ENCODE peak calls at places on chromosomes 12 and 14, in eight cellular contexts. One of them, this sample, is unnamed.

GRCh38 chr12:95918194-95918993 is 24.0 kb downstream of the CCDC38 start:
- DNase-seq in neural progenitor cell: peak; percentile 75
- DNase-seq in ureter: no peak
- DNase-seq in fibroblast of mammary gland: peak; percentile 56
- DNase-seq in stimulated activated CD4-positive, alpha-beta T cell treated with anti-CD3 and anti-CD28 coated beads, Interleukin-2, amount 100 ng/mL, for 24 hours: peak; percentile 27
- DNase-seq in LoVo: peak; percentile 66
- DNase-seq in PC-3: peak; percentile 70
- DNase-seq in fibroblast of pulmonary artery: peak; percentile 57
- DNase-seq in this sample: peak; percentile 56

GRCh38 chr14:99146991-99147740 is 124.8 kb downstream of the BCL11B start:
- DNase-seq in neural progenitor cell: no peak
- DNase-seq in ureter: no peak
- DNase-seq in fibroblast of mammary gland: no peak
- DNase-seq in stimulated activated CD4-positive, alpha-beta T cell treated with anti-CD3 and anti-CD28 coated beads, Interleukin-2, amount 100 ng/mL, for 24 hours: no peak
- DNase-seq in LoVo: no peak
- DNase-seq in PC-3: no peak
- DNase-seq in fibroblast of pulmonary artery: no peak
- DNase-seq in this sample: no peak

GRCh38 chr14:57435923-57436322 is 45.5 kb downstream of the NAA30 start:
- DNase-seq in neural progenitor cell: no peak
- DNase-seq in ureter: no peak
- DNase-seq in fibroblast of mammary gland: no peak
- DNase-seq in stimulated activated CD4-positive, alpha-beta T cell treated with anti-CD3 and anti-CD28 coated beads, Interleukin-2, amount 100 ng/mL, for 24 hours: no peak
- DNase-seq in LoVo: no peak
- DNase-seq in PC-3: no peak
- DNase-seq in fibroblast of pulmonary artery: no peak
- DNase-seq in this sample: no peak

GRCh38 chr12:51246254-51246853 is 7.7 kb downstream of the DAZAP2 start:
- DNase-seq in neural progenitor cell: no peak
- DNase-seq in ureter: no peak
- DNase-seq in fibroblast of mammary gland: peak; percentile 60
- DNase-seq in stimulated activated CD4-positive, alpha-beta T cell treated with anti-CD3 and anti-CD28 coated beads, Interleukin-2, amount 100 ng/mL, for 24 hours: peak; percentile 31
- DNase-seq in LoVo: no peak
- DNase-seq in PC-3: no peak
- DNase-seq in fibroblast of pulmonary artery: peak; percentile 85
- DNase-seq in this sample: peak; percentile 30

GRCh38 chr14:65439117-65439516 is 26.6 kb downstream of the FUT8 start:
- DNase-seq in neural progenitor cell: no peak
- DNase-seq in ureter: no peak
- DNase-seq in fibroblast of mammary gland: no peak
- DNase-seq in stimulated activated CD4-positive, alpha-beta T cell treated with anti-CD3 and anti-CD28 coated beads, Interleukin-2, amount 100 ng/mL, for 24 hours: no peak
- DNase-seq in LoVo: no peak
- DNase-seq in PC-3: no peak
- DNase-seq in fibroblast of pulmonary artery: no peak
- DNase-seq in this sample: no peak

GRCh38 chr12:62689042-62689839 is 222.6 kb downstream of the MON2 start:
- DNase-seq in neural progenitor cell: no peak
- DNase-seq in ureter: no peak
- DNase-seq in fibroblast of mammary gland: peak; percentile 46
- DNase-seq in stimulated activated CD4-positive, alpha-beta T cell treated with anti-CD3 and anti-CD28 coated beads, Interleukin-2, amount 100 ng/mL, for 24 hours: no peak
- DNase-seq in LoVo: no peak
- DNase-seq in PC-3: peak; percentile 20
- DNase-seq in fibroblast of pulmonary artery: no peak
- DNase-seq in this sample: no peak

GRCh38 chr12:108176292-108176691 is 47.2 kb downstream of the WSCD2 start:
- DNase-seq in neural progenitor cell: no peak
- DNase-seq in ureter: no peak
- DNase-seq in fibroblast of mammary gland: no peak
- DNase-seq in stimulated activated CD4-positive, alpha-beta T cell treated with anti-CD3 and anti-CD28 coated beads, Interleukin-2, amount 100 ng/mL, for 24 hours: no peak
- DNase-seq in LoVo: no peak
- DNase-seq in PC-3: no peak
- DNase-seq in fibroblast of pulmonary artery: no peak
- DNase-seq in this sample: no peak

GRCh38 chr14:60777856-60778578 is 43.5 kb downstream of the MNAT1 start:
- DNase-seq in neural progenitor cell: no peak
- DNase-seq in ureter: no peak
- DNase-seq in fibroblast of mammary gland: peak; percentile 93
- DNase-seq in stimulated activated CD4-positive, alpha-beta T cell treated with anti-CD3 and anti-CD28 coated beads, Interleukin-2, amount 100 ng/mL, for 24 hours: no peak
- DNase-seq in LoVo: no peak
- DNase-seq in PC-3: peak; percentile 91
- DNase-seq in fibroblast of pulmonary artery: peak; percentile 65
- DNase-seq in this sample: peak; percentile 81

GRCh38 chr12:93939641-93940040 is 208.7 kb upstream of the PLXNC1 start:
- DNase-seq in neural progenitor cell: no peak
- DNase-seq in ureter: no peak
- DNase-seq in fibroblast of mammary gland: peak; percentile 18
- DNase-seq in stimulated activated CD4-positive, alpha-beta T cell treated with anti-CD3 and anti-CD28 coated beads, Interleukin-2, amount 100 ng/mL, for 24 hours: no peak
- DNase-seq in LoVo: no peak
- DNase-seq in PC-3: no peak
- DNase-seq in fibroblast of pulmonary artery: no peak
- DNase-seq in this sample: no peak

GRCh38 chr12:125057708-125058107 is 7.5 kb upstream of the AACS start:
- DNase-seq in neural progenitor cell: no peak
- DNase-seq in ureter: no peak
- DNase-seq in fibroblast of mammary gland: no peak
- DNase-seq in stimulated activated CD4-positive, alpha-beta T cell treated with anti-CD3 and anti-CD28 coated beads, Interleukin-2, amount 100 ng/mL, for 24 hours: no peak
- DNase-seq in LoVo: no peak
- DNase-seq in PC-3: no peak
- DNase-seq in fibroblast of pulmonary artery: no peak
- DNase-seq in this sample: no peak

GRCh38 chr12:52081263-52081733 is 1.8 kb downstream of the SMIM41 start:
- DNase-seq in neural progenitor cell: peak; percentile 22
- DNase-seq in ureter: no peak
- DNase-seq in fibroblast of mammary gland: no peak
- DNase-seq in stimulated activated CD4-positive, alpha-beta T cell treated with anti-CD3 and anti-CD28 coated beads, Interleukin-2, amount 100 ng/mL, for 24 hours: no peak
- DNase-seq in LoVo: no peak
- DNase-seq in PC-3: no peak
- DNase-seq in fibroblast of pulmonary artery: no peak
- DNase-seq in this sample: no peak

GRCh38 chr14:106277503-106277902 is 751.1 kb downstream of the TMEM121 start:
- DNase-seq in neural progenitor cell: no peak
- DNase-seq in ureter: no peak
- DNase-seq in fibroblast of mammary gland: no peak
- DNase-seq in stimulated activated CD4-positive, alpha-beta T cell treated with anti-CD3 and anti-CD28 coated beads, Interleukin-2, amount 100 ng/mL, for 24 hours: peak; percentile 58
- DNase-seq in LoVo: peak; percentile 27
- DNase-seq in PC-3: no peak
- DNase-seq in fibroblast of pulmonary artery: no peak
- DNase-seq in this sample: no peak

GRCh38 chr14:104427126-104427851 is 152.3 kb upstream of the C14orf180 start:
- DNase-seq in neural progenitor cell: no peak
- DNase-seq in ureter: no peak
- DNase-seq in fibroblast of mammary gland: no peak
- DNase-seq in stimulated activated CD4-positive, alpha-beta T cell treated with anti-CD3 and anti-CD28 coated beads, Interleukin-2, amount 100 ng/mL, for 24 hours: no peak
- DNase-seq in LoVo: no peak
- DNase-seq in PC-3: no peak
- DNase-seq in fibroblast of pulmonary artery: no peak
- DNase-seq in this sample: no peak

GRCh38 chr14:57486767-57487379 is 6.8 kb downstream of the CCDC198 start:
- DNase-seq in neural progenitor cell: peak; percentile 72
- DNase-seq in ureter: no peak
- DNase-seq in fibroblast of mammary gland: peak; percentile 63
- DNase-seq in stimulated activated CD4-positive, alpha-beta T cell treated with anti-CD3 and anti-CD28 coated beads, Interleukin-2, amount 100 ng/mL, for 24 hours: no peak
- DNase-seq in LoVo: peak; percentile 48
- DNase-seq in PC-3: peak; percentile 86
- DNase-seq in fibroblast of pulmonary artery: peak; percentile 58
- DNase-seq in this sample: peak; percentile 51

GRCh38 chr12:62720661-62721330 is 214.2 kb downstream of the PPM1H start:
- DNase-seq in neural progenitor cell: no peak
- DNase-seq in ureter: no peak
- DNase-seq in fibroblast of mammary gland: no peak
- DNase-seq in stimulated activated CD4-positive, alpha-beta T cell treated with anti-CD3 and anti-CD28 coated beads, Interleukin-2, amount 100 ng/mL, for 24 hours: no peak
- DNase-seq in LoVo: no peak
- DNase-seq in PC-3: peak; percentile 48
- DNase-seq in fibroblast of pulmonary artery: peak; percentile 67
- DNase-seq in this sample: no peak

GRCh38 chr12:130227641-130228040 is 65.4 kb downstream of the FZD10 start:
- DNase-seq in neural progenitor cell: no peak
- DNase-seq in ureter: no peak
- DNase-seq in fibroblast of mammary gland: no peak
- DNase-seq in stimulated activated CD4-positive, alpha-beta T cell treated with anti-CD3 and anti-CD28 coated beads, Interleukin-2, amount 100 ng/mL, for 24 hours: no peak
- DNase-seq in LoVo: no peak
- DNase-seq in PC-3: no peak
- DNase-seq in fibroblast of pulmonary artery: no peak
- DNase-seq in this sample: peak; percentile 59

GRCh38 chr12:27290501-27291168 is 42.0 kb upstream of the BMAL2 start:
- DNase-seq in neural progenitor cell: no peak
- DNase-seq in ureter: no peak
- DNase-seq in fibroblast of mammary gland: no peak
- DNase-seq in stimulated activated CD4-positive, alpha-beta T cell treated with anti-CD3 and anti-CD28 coated beads, Interleukin-2, amount 100 ng/mL, for 24 hours: no peak
- DNase-seq in LoVo: no peak
- DNase-seq in PC-3: no peak
- DNase-seq in fibroblast of pulmonary artery: no peak
- DNase-seq in this sample: no peak

GRCh38 chr12:58458093-58458492 is 462.2 kb downstream of the LRIG3 start:
- DNase-seq in neural progenitor cell: no peak
- DNase-seq in ureter: no peak
- DNase-seq in fibroblast of mammary gland: peak; percentile 25
- DNase-seq in stimulated activated CD4-positive, alpha-beta T cell treated with anti-CD3 and anti-CD28 coated beads, Interleukin-2, amount 100 ng/mL, for 24 hours: no peak
- DNase-seq in LoVo: no peak
- DNase-seq in PC-3: peak; percentile 31
- DNase-seq in fibroblast of pulmonary artery: no peak
- DNase-seq in this sample: peak; percentile 59

GRCh38 chr12:75660107-75660530 is 148.7 kb upstream of the KRR1 start:
- DNase-seq in neural progenitor cell: no peak
- DNase-seq in ureter: no peak
- DNase-seq in fibroblast of mammary gland: peak; percentile 99
- DNase-seq in stimulated activated CD4-positive, alpha-beta T cell treated with anti-CD3 and anti-CD28 coated beads, Interleukin-2, amount 100 ng/mL, for 24 hours: peak; percentile 6
- DNase-seq in LoVo: peak; percentile 85
- DNase-seq in PC-3: peak; percentile 83
- DNase-seq in fibroblast of pulmonary artery: peak; percentile 60
- DNase-seq in this sample: peak; percentile 99

GRCh38 chr14:21825147-21825743 is 151.6 kb upstream of the OR4E1 start:
- DNase-seq in neural progenitor cell: peak; percentile 74
- DNase-seq in ureter: no peak
- DNase-seq in fibroblast of mammary gland: peak; percentile 11
- DNase-seq in stimulated activated CD4-positive, alpha-beta T cell treated with anti-CD3 and anti-CD28 coated beads, Interleukin-2, amount 100 ng/mL, for 24 hours: peak; percentile 47
- DNase-seq in LoVo: peak; percentile 26
- DNase-seq in PC-3: peak; percentile 51
- DNase-seq in fibroblast of pulmonary artery: peak; percentile 22
- DNase-seq in this sample: peak; percentile 62

GRCh38 chr12:74538491-74539258 is 1.0 kb downstream of the ATXN7L3B start:
- DNase-seq in neural progenitor cell: no peak
- DNase-seq in ureter: no peak
- DNase-seq in fibroblast of mammary gland: peak; percentile 22
- DNase-seq in stimulated activated CD4-positive, alpha-beta T cell treated with anti-CD3 and anti-CD28 coated beads, Interleukin-2, amount 100 ng/mL, for 24 hours: peak; percentile 26
- DNase-seq in LoVo: peak; percentile 19
- DNase-seq in PC-3: peak; percentile 26
- DNase-seq in fibroblast of pulmonary artery: no peak
- DNase-seq in this sample: no peak

GRCh38 chr12:130526813-130527212 is 189.1 kb downstream of the PIWIL1 start:
- DNase-seq in neural progenitor cell: peak; percentile 82
- DNase-seq in ureter: no peak
- DNase-seq in fibroblast of mammary gland: no peak
- DNase-seq in stimulated activated CD4-positive, alpha-beta T cell treated with anti-CD3 and anti-CD28 coated beads, Interleukin-2, amount 100 ng/mL, for 24 hours: no peak
- DNase-seq in LoVo: peak; percentile 15
- DNase-seq in PC-3: peak; percentile 1
- DNase-seq in fibroblast of pulmonary artery: no peak
- DNase-seq in this sample: no peak

GRCh38 chr14:92531151-92531873 is 17.7 kb downstream of the RIN3 start:
- DNase-seq in neural progenitor cell: no peak
- DNase-seq in ureter: peak; percentile 50
- DNase-seq in fibroblast of mammary gland: no peak
- DNase-seq in stimulated activated CD4-positive, alpha-beta T cell treated with anti-CD3 and anti-CD28 coated beads, Interleukin-2, amount 100 ng/mL, for 24 hours: peak; percentile 41
- DNase-seq in LoVo: no peak
- DNase-seq in PC-3: no peak
- DNase-seq in fibroblast of pulmonary artery: no peak
- DNase-seq in this sample: no peak

GRCh38 chr12:48677782-48678181 is 4.3 kb downstream of the KANSL2 start:
- DNase-seq in neural progenitor cell: no peak
- DNase-seq in ureter: no peak
- DNase-seq in fibroblast of mammary gland: peak; percentile 30
- DNase-seq in stimulated activated CD4-positive, alpha-beta T cell treated with anti-CD3 and anti-CD28 coated beads, Interleukin-2, amount 100 ng/mL, for 24 hours: no peak
- DNase-seq in LoVo: no peak
- DNase-seq in PC-3: no peak
- DNase-seq in fibroblast of pulmonary artery: no peak
- DNase-seq in this sample: no peak

GRCh38 chr14:106372870-106373657 is 846.7 kb downstream of the TMEM121 start:
- DNase-seq in neural progenitor cell: no peak
- DNase-seq in ureter: peak; percentile 48
- DNase-seq in fibroblast of mammary gland: no peak
- DNase-seq in stimulated activated CD4-positive, alpha-beta T cell treated with anti-CD3 and anti-CD28 coated beads, Interleukin-2, amount 100 ng/mL, for 24 hours: peak; percentile 86
- DNase-seq in LoVo: peak; percentile 66
- DNase-seq in PC-3: peak; percentile 8
- DNase-seq in fibroblast of pulmonary artery: no peak
- DNase-seq in this sample: no peak

GRCh38 chr14:100532916-100533630 is 54.1 kb downstream of the BEGAIN start:
- DNase-seq in neural progenitor cell: no peak
- DNase-seq in ureter: peak; percentile 49
- DNase-seq in fibroblast of mammary gland: peak; percentile 29
- DNase-seq in stimulated activated CD4-positive, alpha-beta T cell treated with anti-CD3 and anti-CD28 coated beads, Interleukin-2, amount 100 ng/mL, for 24 hours: no peak
- DNase-seq in LoVo: no peak
- DNase-seq in PC-3: no peak
- DNase-seq in fibroblast of pulmonary artery: no peak
- DNase-seq in this sample: no peak

GRCh38 chr12:53476769-53477209 is 22.5 kb downstream of the MAP3K12 start:
- DNase-seq in neural progenitor cell: peak; percentile 46
- DNase-seq in ureter: no peak
- DNase-seq in fibroblast of mammary gland: peak; percentile 66
- DNase-seq in stimulated activated CD4-positive, alpha-beta T cell treated with anti-CD3 and anti-CD28 coated beads, Interleukin-2, amount 100 ng/mL, for 24 hours: no peak
- DNase-seq in LoVo: no peak
- DNase-seq in PC-3: peak; percentile 48
- DNase-seq in fibroblast of pulmonary artery: peak; percentile 44
- DNase-seq in this sample: no peak

GRCh38 chr14:71415404-71415690 is 508.1 kb downstream of the PCNX1 start:
- DNase-seq in neural progenitor cell: no peak
- DNase-seq in ureter: no peak
- DNase-seq in fibroblast of mammary gland: peak; percentile 73
- DNase-seq in stimulated activated CD4-positive, alpha-beta T cell treated with anti-CD3 and anti-CD28 coated beads, Interleukin-2, amount 100 ng/mL, for 24 hours: no peak
- DNase-seq in LoVo: no peak
- DNase-seq in PC-3: no peak
- DNase-seq in fibroblast of pulmonary artery: peak; percentile 77
- DNase-seq in this sample: no peak

GRCh38 chr12:30345735-30346445 is 349.8 kb downstream of the IPO8 start:
- DNase-seq in neural progenitor cell: no peak
- DNase-seq in ureter: no peak
- DNase-seq in fibroblast of mammary gland: no peak
- DNase-seq in stimulated activated CD4-positive, alpha-beta T cell treated with anti-CD3 and anti-CD28 coated beads, Interleukin-2, amount 100 ng/mL, for 24 hours: no peak
- DNase-seq in LoVo: no peak
- DNase-seq in PC-3: no peak
- DNase-seq in fibroblast of pulmonary artery: no peak
- DNase-seq in this sample: no peak

GRCh38 chr14:72495668-72496067 is 398.2 kb downstream of the DPF3 start:
- DNase-seq in neural progenitor cell: no peak
- DNase-seq in ureter: no peak
- DNase-seq in fibroblast of mammary gland: peak; percentile 16
- DNase-seq in stimulated activated CD4-positive, alpha-beta T cell treated with anti-CD3 and anti-CD28 coated beads, Interleukin-2, amount 100 ng/mL, for 24 hours: no peak
- DNase-seq in LoVo: no peak
- DNase-seq in PC-3: peak; percentile 21
- DNase-seq in fibroblast of pulmonary artery: peak; percentile 38
- DNase-seq in this sample: no peak

GRCh38 chr12:130818381-130819247 is 20.4 kb downstream of the STX2 start:
- DNase-seq in neural progenitor cell: peak; percentile 85
- DNase-seq in ureter: peak; percentile 56
- DNase-seq in fibroblast of mammary gland: peak; percentile 57
- DNase-seq in stimulated activated CD4-positive, alpha-beta T cell treated with anti-CD3 and anti-CD28 coated beads, Interleukin-2, amount 100 ng/mL, for 24 hours: peak; percentile 84
- DNase-seq in LoVo: peak; percentile 78
- DNase-seq in PC-3: peak; percentile 87
- DNase-seq in fibroblast of pulmonary artery: peak; percentile 24
- DNase-seq in this sample: peak; percentile 52

This sample was measured in bronchial epithelial cell.